ENCODE peak calls at places on chromosomes 16 and 17, in seven cellular contexts. One of them, this sample, is unnamed.
A peak's percentile ranks its signal among the peaks of the same experiment; 100 is the strongest.

GRCh38 chr16:87583453-87584131 is 18.7 kb upstream of the JPH3 start:
- DNase-seq in A549: no peak
- DNase-seq in PC-3: no peak
- DNase-seq in AG04450: no peak
- DNase-seq in ascending aorta: no peak
- DNase-seq in HL-60: no peak
- DNase-seq in breast epithelium: no peak
- DNase-seq in this sample: no peak

GRCh38 chr17:73740370-73740769 is 96.1 kb upstream of the SDK2 start:
- DNase-seq in A549: no peak
- DNase-seq in PC-3: no peak
- DNase-seq in AG04450: no peak
- DNase-seq in ascending aorta: no peak
- DNase-seq in HL-60: peak; percentile 39
- DNase-seq in breast epithelium: no peak
- DNase-seq in this sample: no peak

GRCh38 chr16:20675488-20676267 is 21.8 kb downstream of the ACSM1 start:
- DNase-seq in A549: no peak
- DNase-seq in PC-3: peak; percentile 54
- DNase-seq in AG04450: no peak
- DNase-seq in ascending aorta: no peak
- DNase-seq in HL-60: no peak
- DNase-seq in breast epithelium: no peak
- DNase-seq in this sample: no peak

GRCh38 chr16:71287903-71288302 is 1.3 kb downstream of the CMTR2 start:
- DNase-seq in A549: no peak
- DNase-seq in PC-3: peak; percentile 32
- DNase-seq in AG04450: no peak
- DNase-seq in ascending aorta: no peak
- DNase-seq in HL-60: no peak
- DNase-seq in breast epithelium: no peak
- DNase-seq in this sample: no peak

GRCh38 chr17:50143461-50144176 is 6.9 kb downstream of the PPP1R9B start:
- DNase-seq in A549: no peak
- DNase-seq in PC-3: no peak
- DNase-seq in AG04450: no peak
- DNase-seq in ascending aorta: no peak
- DNase-seq in HL-60: no peak
- DNase-seq in breast epithelium: no peak
- DNase-seq in this sample: no peak

GRCh38 chr16:54070944-54071343 is 215.6 kb downstream of the IRX3 start:
- DNase-seq in A549: no peak
- DNase-seq in PC-3: no peak
- DNase-seq in AG04450: no peak
- DNase-seq in ascending aorta: no peak
- DNase-seq in HL-60: no peak
- DNase-seq in breast epithelium: no peak
- DNase-seq in this sample: no peak

GRCh38 chr17:78600181-78600651 is 23.0 kb upstream of the DNAH17 start:
- DNase-seq in A549: peak; percentile 67
- DNase-seq in PC-3: no peak
- DNase-seq in AG04450: no peak
- DNase-seq in ascending aorta: no peak
- DNase-seq in HL-60: no peak
- DNase-seq in breast epithelium: no peak
- DNase-seq in this sample: no peak

GRCh38 chr16:24841291-24841690 is 4.5 kb upstream of the SLC5A11 start:
- DNase-seq in A549: peak; percentile 77
- DNase-seq in PC-3: peak; percentile 25
- DNase-seq in AG04450: no peak
- DNase-seq in ascending aorta: no peak
- DNase-seq in HL-60: no peak
- DNase-seq in breast epithelium: no peak
- DNase-seq in this sample: no peak

GRCh38 chr17:41547921-41548843 is 20.1 kb upstream of the KRT19 start:
- DNase-seq in A549: peak; percentile 95
- DNase-seq in PC-3: peak; percentile 95
- DNase-seq in AG04450: peak; percentile 89
- DNase-seq in ascending aorta: peak; percentile 92
- DNase-seq in HL-60: peak; percentile 32
- DNase-seq in breast epithelium: peak; percentile 84
- DNase-seq in this sample: no peak

GRCh38 chr17:11318207-11318606 is 77.2 kb downstream of the SHISA6 start:
- DNase-seq in A549: no peak
- DNase-seq in PC-3: no peak
- DNase-seq in AG04450: no peak
- DNase-seq in ascending aorta: peak; percentile 25
- DNase-seq in HL-60: no peak
- DNase-seq in breast epithelium: no peak
- DNase-seq in this sample: no peak

GRCh38 chr17:82914375-82914774 is 74.6 kb upstream of the ZNF750 start:
- DNase-seq in A549: no peak
- DNase-seq in PC-3: peak; percentile 26
- DNase-seq in AG04450: no peak
- DNase-seq in ascending aorta: no peak
- DNase-seq in HL-60: no peak
- DNase-seq in breast epithelium: no peak
- DNase-seq in this sample: no peak

GRCh38 chr17:35314415-35315216 is 58.8 kb downstream of the SLFN11 start:
- DNase-seq in A549: peak; percentile 13
- DNase-seq in PC-3: no peak
- DNase-seq in AG04450: no peak
- DNase-seq in ascending aorta: no peak
- DNase-seq in HL-60: no peak
- DNase-seq in breast epithelium: no peak
- DNase-seq in this sample: no peak

GRCh38 chr16:68744744-68745280 is 7.7 kb downstream of the CDH1 start:
- DNase-seq in A549: peak; percentile 84
- DNase-seq in PC-3: peak; percentile 96
- DNase-seq in AG04450: no peak
- DNase-seq in ascending aorta: no peak
- DNase-seq in HL-60: peak; percentile 22
- DNase-seq in breast epithelium: peak; percentile 76
- DNase-seq in this sample: no peak

GRCh38 chr17:49498037-49498615 is 3.0 kb downstream of the NGFR start:
- DNase-seq in A549: peak; percentile 51
- DNase-seq in PC-3: peak; percentile 15
- DNase-seq in AG04450: no peak
- DNase-seq in ascending aorta: no peak
- DNase-seq in HL-60: no peak
- DNase-seq in breast epithelium: no peak
- DNase-seq in this sample: no peak

GRCh38 chr17:35376245-35376644 is 2.8 kb upstream of the SLFN11 start:
- DNase-seq in A549: no peak
- DNase-seq in PC-3: peak; percentile 3
- DNase-seq in AG04450: no peak
- DNase-seq in ascending aorta: no peak
- DNase-seq in HL-60: peak; percentile 40
- DNase-seq in breast epithelium: no peak
- DNase-seq in this sample: no peak

GRCh38 chr16:50669741-50670140 is 11.4 kb downstream of the SNX20 start:
- DNase-seq in A549: no peak
- DNase-seq in PC-3: no peak
- DNase-seq in AG04450: no peak
- DNase-seq in ascending aorta: no peak
- DNase-seq in HL-60: no peak
- DNase-seq in breast epithelium: no peak
- DNase-seq in this sample: no peak

GRCh38 chr16:50372611-50373344 is 4.0 kb upstream of the BRD7 start:
- DNase-seq in A549: peak; percentile 35
- DNase-seq in PC-3: peak; percentile 55
- DNase-seq in AG04450: no peak
- DNase-seq in ascending aorta: peak; percentile 85
- DNase-seq in HL-60: no peak
- DNase-seq in breast epithelium: no peak
- DNase-seq in this sample: no peak

DNA sequence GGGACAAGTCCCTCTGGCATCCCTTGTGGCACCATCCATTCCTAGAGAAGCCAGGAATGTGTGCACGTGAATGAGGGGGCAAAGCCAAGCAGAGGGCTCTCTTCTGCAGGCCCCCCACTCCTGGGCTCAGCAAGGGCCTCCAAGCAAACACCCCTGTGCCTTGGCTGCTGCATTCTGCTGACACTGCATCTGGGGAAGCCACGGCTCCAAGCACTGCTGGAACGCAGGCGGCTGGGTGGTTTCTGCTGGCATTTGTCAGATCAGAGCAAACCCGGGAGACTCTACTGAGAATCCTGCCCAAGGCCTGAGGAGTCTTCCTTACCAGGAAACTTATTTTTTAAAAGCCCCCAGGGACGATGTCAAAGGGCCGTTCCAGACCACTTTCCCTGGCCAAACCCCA is 23.3 kb downstream of the ATP6V0D1 start:
- DNase-seq in A549: no peak
- DNase-seq in PC-3: no peak
- DNase-seq in AG04450: no peak
- DNase-seq in ascending aorta: no peak
- DNase-seq in HL-60: no peak
- DNase-seq in breast epithelium: no peak
- DNase-seq in this sample: no peak
- H3K27ac ChIP-seq in A549: no peak overlapping the region
- H3K27ac ChIP-seq in PC-3: no peak overlapping the region
- H3K27ac ChIP-seq in AG04450: no peak overlapping the region
- H3K27ac ChIP-seq in ascending aorta: peak overlapping the region; percentile 83
- H3K27ac ChIP-seq in HL-60: no peak overlapping the region
- H3K27ac ChIP-seq in breast epithelium: peak overlapping the region; percentile 92
- H3K27ac ChIP-seq in this sample: peak overlapping the region; percentile 81

DNA sequence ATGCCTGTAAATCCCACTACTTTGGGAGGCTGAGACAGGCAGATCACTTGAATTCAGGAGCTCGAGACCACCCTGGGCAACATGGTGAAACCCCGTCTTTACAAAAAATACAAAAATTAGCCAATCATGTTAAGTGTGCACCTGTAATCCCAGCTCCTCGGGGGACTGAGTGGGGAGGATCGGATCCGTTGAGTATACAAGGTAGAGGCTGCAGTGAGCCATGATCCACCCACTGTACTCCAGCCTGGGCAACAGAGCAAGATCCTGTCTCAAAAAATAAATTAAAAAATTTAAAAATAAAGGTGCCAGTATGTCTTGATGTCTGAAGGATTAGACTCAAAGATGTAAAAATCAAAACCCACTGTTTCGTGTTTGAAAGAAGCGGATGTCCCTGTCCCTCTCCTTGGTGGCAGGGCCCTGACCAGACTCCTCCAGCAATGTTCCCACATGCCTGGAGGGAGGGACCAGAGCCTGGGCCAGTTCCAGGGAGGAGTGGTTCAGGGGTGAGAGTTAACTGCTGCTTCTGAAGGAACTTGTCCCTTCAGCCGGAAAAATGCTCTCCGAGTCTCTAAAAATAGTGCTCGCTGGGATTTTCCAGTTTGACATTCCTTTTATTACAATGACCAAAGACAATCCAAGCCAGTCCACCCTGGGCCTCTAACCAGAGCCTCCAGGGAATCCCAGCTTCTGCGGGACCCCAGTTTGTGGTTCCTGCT is 9.4 kb upstream of the CMTM4 start:
- DNase-seq in A549: no peak
- DNase-seq in PC-3: no peak
- DNase-seq in AG04450: no peak
- DNase-seq in ascending aorta: peak; percentile 87
- DNase-seq in HL-60: no peak
- DNase-seq in breast epithelium: no peak
- DNase-seq in this sample: no peak
- H3K4me3 ChIP-seq in A549: no peak overlapping the region
- H3K4me3 ChIP-seq in PC-3: no peak overlapping the region
- H3K4me3 ChIP-seq in AG04450: no peak overlapping the region
- H3K4me3 ChIP-seq in ascending aorta: no peak overlapping the region
- H3K4me3 ChIP-seq in HL-60: no peak overlapping the region
- H3K4me3 ChIP-seq in breast epithelium: no peak overlapping the region
- H3K4me3 ChIP-seq in this sample: no peak overlapping the region

DNA sequence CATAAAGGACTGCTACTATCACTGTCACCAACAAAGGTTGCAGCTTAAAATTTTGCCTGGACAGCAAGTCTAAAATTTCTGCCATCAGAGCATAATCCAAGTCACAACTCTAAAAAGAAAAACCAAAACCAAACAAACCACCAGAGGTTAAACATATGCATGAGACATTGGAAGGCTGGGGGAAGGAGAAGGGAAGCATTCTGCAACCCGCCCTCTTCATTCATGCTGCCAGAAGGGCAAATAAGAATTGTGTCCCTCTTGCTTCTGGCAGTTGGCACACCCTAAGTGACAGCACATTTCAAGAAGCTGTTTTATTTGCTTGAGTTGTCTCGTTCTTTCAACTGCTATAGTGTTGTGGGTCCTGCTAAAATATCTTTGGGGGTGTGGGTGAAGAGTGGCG is 99.6 kb downstream of the SKAP1 start:
- DNase-seq in A549: peak; percentile 21
- DNase-seq in PC-3: peak; percentile 62
- DNase-seq in AG04450: no peak
- DNase-seq in ascending aorta: no peak
- DNase-seq in HL-60: no peak
- DNase-seq in breast epithelium: no peak
- DNase-seq in this sample: no peak
- TF ChIP-seq CTCF in A549: no peak
- TF ChIP-seq CTCF in PC-3: no peak
- TF ChIP-seq CTCF in AG04450: no peak
- TF ChIP-seq CTCF in ascending aorta: no peak
- TF ChIP-seq CTCF in HL-60: no peak
- TF ChIP-seq CTCF in breast epithelium: no peak
- TF ChIP-seq CTCF in this sample: no peak

GRCh38 chr17:3809135-3809534 is 8.1 kb upstream of the ITGAE start:
- DNase-seq in A549: no peak
- DNase-seq in PC-3: peak; percentile 19
- DNase-seq in AG04450: no peak
- DNase-seq in ascending aorta: no peak
- DNase-seq in HL-60: no peak
- DNase-seq in breast epithelium: no peak
- DNase-seq in this sample: no peak
- H3K27ac ChIP-seq in A549: no peak overlapping the region
- H3K27ac ChIP-seq in PC-3: no peak overlapping the region
- H3K27ac ChIP-seq in AG04450: no peak overlapping the region
- H3K27ac ChIP-seq in ascending aorta: no peak overlapping the region
- H3K27ac ChIP-seq in HL-60: no peak overlapping the region
- H3K27ac ChIP-seq in breast epithelium: no peak overlapping the region
- H3K27ac ChIP-seq in this sample: no peak overlapping the region

DNA sequence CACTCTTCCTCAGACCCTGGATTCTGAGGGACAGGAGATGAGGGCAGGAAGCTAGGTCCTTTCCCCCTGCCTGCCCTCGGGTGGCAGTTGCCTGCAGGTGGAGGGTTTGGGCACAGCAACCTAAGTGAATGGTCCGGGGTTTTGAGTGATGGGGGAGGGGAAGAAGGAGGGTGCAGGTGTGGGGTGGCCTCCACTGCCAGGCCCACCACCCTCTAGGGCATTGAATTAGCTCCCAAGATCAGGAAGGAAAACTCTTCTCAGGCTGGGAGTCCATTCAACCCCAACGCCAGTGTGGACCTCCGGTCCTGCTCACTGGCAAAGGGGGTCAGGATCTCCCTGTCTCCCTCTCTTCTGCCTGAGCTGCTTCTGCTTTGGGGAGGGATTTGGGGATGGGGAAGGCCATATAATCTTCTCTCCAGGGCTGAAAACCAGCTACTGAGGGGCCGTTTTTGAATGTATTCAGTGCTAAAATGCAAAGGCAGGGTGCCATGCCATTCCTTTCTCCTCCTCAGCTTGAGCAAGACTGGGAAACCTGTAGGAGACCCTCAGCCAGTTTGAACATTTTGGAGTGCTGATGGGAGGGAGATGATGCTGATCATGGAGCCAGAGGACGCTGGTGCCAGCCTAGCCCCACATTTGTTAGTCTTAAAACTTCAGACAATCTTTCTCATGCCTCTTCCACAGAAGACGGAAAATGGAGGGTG is 18.8 kb downstream of the GRB7 start:
- DNase-seq in A549: no peak
- DNase-seq in PC-3: no peak
- DNase-seq in AG04450: no peak
- DNase-seq in ascending aorta: no peak
- DNase-seq in HL-60: no peak
- DNase-seq in breast epithelium: no peak
- DNase-seq in this sample: no peak
- H3K4me3 ChIP-seq in A549: no peak overlapping the region
- H3K4me3 ChIP-seq in PC-3: no peak overlapping the region
- H3K4me3 ChIP-seq in AG04450: no peak overlapping the region
- H3K4me3 ChIP-seq in ascending aorta: no peak overlapping the region
- H3K4me3 ChIP-seq in HL-60: no peak overlapping the region
- H3K4me3 ChIP-seq in breast epithelium: no peak overlapping the region
- H3K4me3 ChIP-seq in this sample: no peak overlapping the region